ENCODE peak calls at places on chromosomes 3 and 15, in ten cellular contexts. One of them, this sample, is unnamed.

GRCh38 chr3:46864051-46864881 is 1.0 kb upstream of the MYL3 start:
- DNase-seq in HFF-Myc: no peak
- DNase-seq in cardiac fibroblast: no peak
- DNase-seq in CD8-positive, alpha-beta T cell: no peak
- DNase-seq in CD4-positive, alpha-beta T cell: no peak
- DNase-seq in endodermal cell: peak
- DNase-seq in nephron progenitor cell: no peak
- DNase-seq in GM06990: no peak
- DNase-seq in DND-41: no peak
- DNase-seq in HFFc6: no peak
- DNase-seq in this sample: no peak

GRCh38 chr3:23387286-23387918 is 184.3 kb downstream of the UBE2E2 start:
- DNase-seq in endodermal cell: no peak
- DNase-seq in HFF-Myc: no peak
- DNase-seq in CD4-positive, alpha-beta T cell: no peak
- DNase-seq in DND-41: no peak
- DNase-seq in CD8-positive, alpha-beta T cell: no peak
- DNase-seq in cardiac fibroblast: no peak
- DNase-seq in HFFc6: no peak
- DNase-seq in GM06990: no peak
- DNase-seq in nephron progenitor cell: no peak
- DNase-seq in this sample: no peak

GRCh38 chr3:43423142-43423541 is 136.8 kb downstream of the SNRK start:
- DNase-seq in CD4-positive, alpha-beta T cell: no peak
- DNase-seq in DND-41: no peak
- DNase-seq in nephron progenitor cell: no peak
- DNase-seq in HFF-Myc: no peak
- DNase-seq in cardiac fibroblast: peak
- DNase-seq in GM06990: no peak
- DNase-seq in endodermal cell: no peak
- DNase-seq in HFFc6: no peak
- DNase-seq in CD8-positive, alpha-beta T cell: no peak
- DNase-seq in this sample: no peak

GRCh38 chr15:64856429-64857145 is 14.9 kb downstream of the PLEKHO2 start:
- DNase-seq in nephron progenitor cell: peak
- DNase-seq in CD4-positive, alpha-beta T cell: no peak
- DNase-seq in CD8-positive, alpha-beta T cell: no peak
- DNase-seq in GM06990: no peak
- DNase-seq in endodermal cell: peak
- DNase-seq in cardiac fibroblast: peak
- DNase-seq in HFF-Myc: no peak
- DNase-seq in DND-41: no peak
- DNase-seq in HFFc6: no peak
- DNase-seq in this sample: no peak

GRCh38 chr15:76935620-76936019 is 4.1 kb downstream of the RCN2 start:
- DNase-seq in nephron progenitor cell: no peak
- DNase-seq in HFF-Myc: no peak
- DNase-seq in CD4-positive, alpha-beta T cell: no peak
- DNase-seq in GM06990: peak
- DNase-seq in CD8-positive, alpha-beta T cell: no peak
- DNase-seq in cardiac fibroblast: no peak
- DNase-seq in endodermal cell: no peak
- DNase-seq in DND-41: no peak
- DNase-seq in HFFc6: no peak
- DNase-seq in this sample: no peak

GRCh38 chr15:27101982-27102381 is 131.0 kb downstream of the GABRG3 start:
- DNase-seq in cardiac fibroblast: no peak
- DNase-seq in DND-41: no peak
- DNase-seq in GM06990: no peak
- DNase-seq in CD8-positive, alpha-beta T cell: no peak
- DNase-seq in HFFc6: no peak
- DNase-seq in endodermal cell: no peak
- DNase-seq in nephron progenitor cell: no peak
- DNase-seq in HFF-Myc: no peak
- DNase-seq in CD4-positive, alpha-beta T cell: no peak
- DNase-seq in this sample: no peak

GRCh38 chr15:92524161-92524560 is 130.5 kb downstream of the ST8SIA2 start:
- DNase-seq in HFFc6: no peak
- DNase-seq in CD8-positive, alpha-beta T cell: no peak
- DNase-seq in GM06990: no peak
- DNase-seq in endodermal cell: no peak
- DNase-seq in nephron progenitor cell: no peak
- DNase-seq in CD4-positive, alpha-beta T cell: no peak
- DNase-seq in cardiac fibroblast: no peak
- DNase-seq in HFF-Myc: no peak
- DNase-seq in DND-41: no peak
- DNase-seq in this sample: no peak

GRCh38 chr15:64781299-64781698 is 5.9 kb upstream of the RBPMS2 start:
- DNase-seq in HFF-Myc: no peak
- DNase-seq in nephron progenitor cell: no peak
- DNase-seq in endodermal cell: no peak
- DNase-seq in GM06990: no peak
- DNase-seq in cardiac fibroblast: no peak
- DNase-seq in CD8-positive, alpha-beta T cell: no peak
- DNase-seq in CD4-positive, alpha-beta T cell: no peak
- DNase-seq in DND-41: no peak
- DNase-seq in HFFc6: no peak
- DNase-seq in this sample: no peak

GRCh38 chr3:138332472-138333073 is 2.9 kb upstream of the NME9 start:
- DNase-seq in CD8-positive, alpha-beta T cell: no peak
- DNase-seq in DND-41: no peak
- DNase-seq in nephron progenitor cell: no peak
- DNase-seq in HFF-Myc: no peak
- DNase-seq in HFFc6: peak
- DNase-seq in cardiac fibroblast: peak
- DNase-seq in endodermal cell: peak
- DNase-seq in GM06990: no peak
- DNase-seq in CD4-positive, alpha-beta T cell: no peak
- DNase-seq in this sample: no peak

DNA sequence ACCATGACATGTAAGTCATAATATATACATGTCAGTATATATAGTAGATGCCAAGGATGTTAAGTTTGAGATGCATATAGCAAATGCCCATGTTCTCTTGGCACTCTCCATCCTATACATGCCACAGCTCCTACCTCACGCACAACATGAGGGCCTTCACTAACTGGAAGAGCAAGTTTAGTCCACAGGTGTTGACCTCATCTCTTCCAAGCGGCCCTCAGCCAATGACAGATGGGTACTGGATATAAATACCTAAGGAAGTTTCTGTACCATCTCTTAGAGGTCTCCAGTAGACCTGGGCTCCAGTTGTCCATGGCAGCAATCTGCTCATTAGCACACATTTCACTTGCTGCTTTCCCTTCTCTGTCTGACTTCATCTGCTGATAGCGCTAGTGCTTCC is 43.3 kb upstream of the CMC1 start:
- DNase-seq in DND-41: no peak
- DNase-seq in CD4-positive, alpha-beta T cell: no peak
- DNase-seq in HFFc6: no peak
- DNase-seq in cardiac fibroblast: no peak
- DNase-seq in nephron progenitor cell: no peak
- DNase-seq in endodermal cell: no peak
- DNase-seq in HFF-Myc: no peak
- DNase-seq in GM06990: no peak
- DNase-seq in CD8-positive, alpha-beta T cell: no peak
- DNase-seq in this sample: no peak
- TF ChIP-seq CTCF in DND-41: no peak
- TF ChIP-seq CTCF in CD4-positive, alpha-beta T cell: no peak
- TF ChIP-seq CTCF in HFFc6: no peak
- TF ChIP-seq CTCF in cardiac fibroblast: no peak
- TF ChIP-seq CTCF in nephron progenitor cell: no peak
- TF ChIP-seq CTCF in endodermal cell: no peak
- TF ChIP-seq CTCF in HFF-Myc: no peak
- TF ChIP-seq CTCF in GM06990: no peak
- TF ChIP-seq CTCF in CD8-positive, alpha-beta T cell: no peak
- TF ChIP-seq CTCF in this sample: no peak

GRCh38 chr15:52171807-52172206 is 19.4 kb downstream of the GNB5 start:
- DNase-seq in CD4-positive, alpha-beta T cell: no peak
- DNase-seq in HFFc6: no peak
- DNase-seq in HFF-Myc: no peak
- DNase-seq in cardiac fibroblast: no peak
- DNase-seq in nephron progenitor cell: no peak
- DNase-seq in CD8-positive, alpha-beta T cell: no peak
- DNase-seq in endodermal cell: no peak
- DNase-seq in DND-41: no peak
- DNase-seq in GM06990: no peak
- DNase-seq in this sample: no peak

GRCh38 chr15:52172869-52173268 is 18.3 kb downstream of the GNB5 start:
- DNase-seq in DND-41: no peak
- DNase-seq in CD4-positive, alpha-beta T cell: no peak
- DNase-seq in GM06990: no peak
- DNase-seq in cardiac fibroblast: no peak
- DNase-seq in HFFc6: no peak
- DNase-seq in CD8-positive, alpha-beta T cell: no peak
- DNase-seq in nephron progenitor cell: no peak
- DNase-seq in endodermal cell: no peak
- DNase-seq in HFF-Myc: no peak
- DNase-seq in this sample: no peak

GRCh38 chr15:52171386-52171785 is 19.8 kb downstream of the GNB5 start:
- DNase-seq in GM06990: no peak
- DNase-seq in CD4-positive, alpha-beta T cell: no peak
- DNase-seq in nephron progenitor cell: no peak
- DNase-seq in HFF-Myc: no peak
- DNase-seq in HFFc6: no peak
- DNase-seq in CD8-positive, alpha-beta T cell: no peak
- DNase-seq in endodermal cell: no peak
- DNase-seq in cardiac fibroblast: peak
- DNase-seq in DND-41: no peak
- DNase-seq in this sample: no peak
- TF ChIP-seq CTCF in GM06990: no peak
- TF ChIP-seq CTCF in CD4-positive, alpha-beta T cell: peak
- TF ChIP-seq CTCF in nephron progenitor cell: no peak
- TF ChIP-seq CTCF in HFF-Myc: no peak
- TF ChIP-seq CTCF in HFFc6: no peak
- TF ChIP-seq CTCF in CD8-positive, alpha-beta T cell: peak
- TF ChIP-seq CTCF in endodermal cell: peak
- TF ChIP-seq CTCF in cardiac fibroblast: no peak
- TF ChIP-seq CTCF in DND-41: no peak
- TF ChIP-seq CTCF in this sample: no peak

DNA sequence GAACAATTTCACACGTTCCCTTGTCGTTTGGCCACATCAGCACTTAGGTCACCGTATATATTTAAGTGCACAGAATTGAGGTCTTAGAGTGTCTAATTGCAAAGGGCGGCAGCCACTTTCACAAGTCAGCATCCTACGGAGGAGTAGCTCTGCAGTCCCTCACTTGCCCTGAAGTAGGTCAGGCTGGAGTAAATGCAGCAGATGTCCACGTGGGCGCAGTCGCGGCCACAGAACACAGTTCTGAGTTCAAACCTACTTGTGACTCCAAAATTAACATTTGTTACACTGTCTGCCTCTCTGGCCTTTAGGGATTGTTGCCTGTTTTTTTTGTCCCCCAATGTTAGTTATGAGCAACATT is 85.8 kb downstream of the PDCD6IP start:
- DNase-seq in CD4-positive, alpha-beta T cell: no peak
- DNase-seq in cardiac fibroblast: peak
- DNase-seq in CD8-positive, alpha-beta T cell: no peak
- DNase-seq in nephron progenitor cell: no peak
- DNase-seq in GM06990: no peak
- DNase-seq in endodermal cell: peak
- DNase-seq in DND-41: no peak
- DNase-seq in HFF-Myc: peak
- DNase-seq in HFFc6: peak
- DNase-seq in this sample: no peak
- TF ChIP-seq CTCF in CD4-positive, alpha-beta T cell: no peak
- TF ChIP-seq CTCF in cardiac fibroblast: peak
- TF ChIP-seq CTCF in CD8-positive, alpha-beta T cell: no peak
- TF ChIP-seq CTCF in nephron progenitor cell: no peak
- TF ChIP-seq CTCF in GM06990: no peak
- TF ChIP-seq CTCF in endodermal cell: peak
- TF ChIP-seq CTCF in DND-41: no peak
- TF ChIP-seq CTCF in HFF-Myc: peak
- TF ChIP-seq CTCF in HFFc6: peak
- TF ChIP-seq CTCF in this sample: no peak

GRCh38 chr3:16508242-16508575 is 5.3 kb downstream of the RFTN1 start:
- DNase-seq in CD8-positive, alpha-beta T cell: no peak
- DNase-seq in endodermal cell: no peak
- DNase-seq in HFFc6: no peak
- DNase-seq in DND-41: no peak
- DNase-seq in cardiac fibroblast: no peak
- DNase-seq in GM06990: no peak
- DNase-seq in nephron progenitor cell: no peak
- DNase-seq in HFF-Myc: no peak
- DNase-seq in CD4-positive, alpha-beta T cell: no peak
- DNase-seq in this sample: no peak
- TF ChIP-seq CTCF in CD8-positive, alpha-beta T cell: no peak
- TF ChIP-seq CTCF in endodermal cell: no peak
- TF ChIP-seq CTCF in HFFc6: no peak
- TF ChIP-seq CTCF in DND-41: no peak
- TF ChIP-seq CTCF in cardiac fibroblast: no peak
- TF ChIP-seq CTCF in GM06990: no peak
- TF ChIP-seq CTCF in nephron progenitor cell: no peak
- TF ChIP-seq CTCF in HFF-Myc: no peak
- TF ChIP-seq CTCF in CD4-positive, alpha-beta T cell: no peak
- TF ChIP-seq CTCF in this sample: no peak

DNA sequence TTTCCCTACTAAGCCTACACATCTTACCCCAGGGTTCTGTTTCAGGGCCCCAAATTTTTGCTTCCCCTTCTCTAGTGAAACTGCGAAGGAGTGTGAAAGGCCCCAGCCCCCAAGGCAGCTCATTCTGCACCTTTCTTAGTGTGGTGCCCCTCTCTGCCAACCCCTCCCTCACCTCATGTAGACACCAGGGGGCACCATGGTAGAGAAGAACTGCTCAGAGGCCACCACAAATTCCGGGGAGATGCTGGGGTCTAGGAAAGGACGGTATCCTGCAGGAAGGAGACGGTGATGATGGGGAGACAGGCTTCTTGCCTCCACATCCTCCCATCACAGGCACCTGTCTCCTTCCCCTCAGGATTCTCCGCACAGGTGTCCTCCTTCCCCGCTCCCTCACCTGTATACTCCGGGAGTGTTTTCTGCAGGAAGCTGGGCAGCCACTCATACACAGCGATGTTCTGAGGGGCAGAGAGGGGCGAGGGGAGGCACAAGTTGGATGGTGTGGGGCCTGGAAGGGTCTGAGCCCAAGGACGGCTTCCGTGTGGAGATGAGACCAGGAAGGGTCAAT is 3.6 kb downstream of the DUOX2 start:
- DNase-seq in cardiac fibroblast: no peak
- DNase-seq in endodermal cell: no peak
- DNase-seq in CD8-positive, alpha-beta T cell: no peak
- DNase-seq in nephron progenitor cell: no peak
- DNase-seq in HFF-Myc: no peak
- DNase-seq in CD4-positive, alpha-beta T cell: no peak
- DNase-seq in DND-41: no peak
- DNase-seq in HFFc6: no peak
- DNase-seq in GM06990: no peak
- DNase-seq in this sample: no peak
- TF ChIP-seq CTCF in cardiac fibroblast: peak
- TF ChIP-seq CTCF in endodermal cell: peak
- TF ChIP-seq CTCF in CD8-positive, alpha-beta T cell: no peak
- TF ChIP-seq CTCF in nephron progenitor cell: no peak
- TF ChIP-seq CTCF in HFF-Myc: peak
- TF ChIP-seq CTCF in CD4-positive, alpha-beta T cell: no peak
- TF ChIP-seq CTCF in DND-41: peak
- TF ChIP-seq CTCF in HFFc6: peak
- TF ChIP-seq CTCF in GM06990: peak
- TF ChIP-seq CTCF in this sample: no peak

GRCh38 chr3:13696699-13697098 is 147.8 kb downstream of the FBLN2 start:
- DNase-seq in HFF-Myc: no peak
- DNase-seq in HFFc6: no peak
- DNase-seq in nephron progenitor cell: no peak
- DNase-seq in endodermal cell: no peak
- DNase-seq in CD8-positive, alpha-beta T cell: no peak
- DNase-seq in cardiac fibroblast: no peak
- DNase-seq in DND-41: no peak
- DNase-seq in GM06990: no peak
- DNase-seq in CD4-positive, alpha-beta T cell: no peak
- DNase-seq in this sample: no peak
- TF ChIP-seq CTCF in HFF-Myc: no peak
- TF ChIP-seq CTCF in HFFc6: no peak
- TF ChIP-seq CTCF in nephron progenitor cell: no peak
- TF ChIP-seq CTCF in endodermal cell: no peak
- TF ChIP-seq CTCF in CD8-positive, alpha-beta T cell: no peak
- TF ChIP-seq CTCF in cardiac fibroblast: no peak
- TF ChIP-seq CTCF in DND-41: no peak
- TF ChIP-seq CTCF in GM06990: no peak
- TF ChIP-seq CTCF in CD4-positive, alpha-beta T cell: no peak
- TF ChIP-seq CTCF in this sample: no peak